ENCODE peak calls at places on chromosomes 12 and 14, in ten cellular contexts. I is EL; P is EH; O is activated naive CD4-positive, alpha-beta T cell; E is HuH-7.5; B is mucosa of descending colon; Y is mesendoderm; S is heart left ventricle; K is kidney tubule cell; Z is hypothalamus. T is an unnamed sample.

GRCh38 chr14:69574266-69574953 is at the start of gene CCDC177:
- DNase-seq in P (peak; percentile 46), S (peak; percentile 34), O (peak; percentile 51), B (peak; percentile 60), E (peak; percentile 83), Y (peak; percentile 75), K (peak; percentile 56), I (peak; percentile 49), Z (no peak), T (no peak)

GRCh38 chr12:70031046-70031445 is 206.0 kb downstream of the MYRFL start:
- DNase-seq in B (no peak), S (no peak), K (no peak), E (no peak), Z (no peak), Y (no peak), P (no peak), I (no peak), O (no peak), T (no peak)

GRCh38 chr14:103456167-103456835 is 66.3 kb downstream of the CKB start:
- DNase-seq in Z (no peak), B (no peak), P (peak; percentile 73), I (peak; percentile 51), K (peak; percentile 25), E (no peak), Y (peak; percentile 75), S (no peak), O (no peak), T (no peak)

GRCh38 chr12:52874573-52875435 is 26.0 kb upstream of the KRT78 start:
- DNase-seq in E (no peak), S (no peak), P (no peak), Z (no peak), Y (no peak), O (no peak), K (no peak), B (no peak), I (peak; percentile 65), T (no peak)

GRCh38 chr12:10956085-10956484 is 17.0 kb upstream of the TAS2R14 start:
- DNase-seq in I (no peak), S (no peak), O (no peak), E (no peak), P (no peak), Y (no peak), K (no peak), Z (no peak), B (no peak), T (no peak)

GRCh38 chr12:3116106-3116898 is 39.1 kb downstream of the TSPAN9 start:
- DNase-seq in P (peak; percentile 39), E (no peak), S (no peak), K (no peak), Z (no peak), I (peak; percentile 36), B (no peak), Y (no peak), O (no peak), T (no peak)

GRCh38 chr14:25953532-25954144 is 644.2 kb downstream of the NOVA1 start:
- DNase-seq in S (no peak), K (peak; percentile 62), Y (no peak), I (no peak), P (no peak), B (no peak), E (no peak), Z (no peak), O (no peak), T (no peak)

GRCh38 chr14:103862393-103862782 is 15.0 kb upstream of the PPP1R13B start:
- DNase-seq in K (no peak), I (peak; percentile 13), Z (no peak), B (peak; percentile 3), P (no peak), E (no peak), Y (peak; percentile 29), O (no peak), S (no peak), T (no peak)

GRCh38 chr14:56000846-56001245 is 117.4 kb upstream of the PELI2 start:
- DNase-seq in Y (no peak), O (no peak), I (no peak), E (no peak), Z (no peak), S (no peak), P (no peak), K (no peak), B (no peak), T (no peak)

GRCh38 chr12:26102954-26103353 is 21.9 kb downstream of the BHLHE41 start:
- DNase-seq in Y (no peak), I (no peak), P (no peak), O (no peak), Z (no peak), B (no peak), K (no peak), E (no peak), S (no peak), T (no peak)

GRCh38 chr14:65411656-65412188 is 808 bp upstream of the FUT8 start:
- DNase-seq in B (peak; percentile 95), S (peak; percentile 97), Y (peak; percentile 96), O (peak; percentile 47), Z (peak; percentile 91), I (peak; percentile 95), P (peak; percentile 95), K (peak; percentile 93), E (peak; percentile 69), T (no peak)

GRCh38 chr14:101335061-101335661 is 226.1 kb upstream of the DIO3 start:
- DNase-seq in E (no peak), O (no peak), P (no peak), B (no peak), Y (no peak), K (no peak), Z (no peak), S (no peak), I (no peak), T (no peak)

GRCh38 chr12:75481774-75482173 is 1.2 kb downstream of the GLIPR1 start:
- DNase-seq in B (no peak), K (peak; percentile 36), O (no peak), Y (no peak), P (peak; percentile 52), Z (no peak), S (no peak), E (no peak), I (peak; percentile 74), T (no peak)

GRCh38 chr12:62736596-62736995 is 198.4 kb downstream of the PPM1H start:
- DNase-seq in K (peak; percentile 46), P (peak; percentile 33), B (no peak), I (peak; percentile 37), E (no peak), Z (no peak), O (no peak), S (no peak), Y (no peak), T (no peak)

GRCh38 chr12:6238875-6239274 is 38.7 kb downstream of the CD9 start:
- DNase-seq in Z (no peak), Y (no peak), P (no peak), S (no peak), B (no peak), O (no peak), I (no peak), K (no peak), E (no peak), T (no peak)

GRCh38 chr14:69882086-69882864 is 3.1 kb downstream of the SMOC1 start:
- DNase-seq in K (no peak), I (no peak), Y (no peak), B (no peak), P (no peak), E (no peak), Z (no peak), O (no peak), S (no peak), T (no peak)

GRCh38 chr14:93028724-93029076 is 87.0 kb downstream of the ITPK1 start:
- DNase-seq in Y (no peak), P (no peak), E (no peak), S (no peak), I (no peak), B (no peak), O (no peak), Z (no peak), K (peak; percentile 58), T (no peak)

GRCh38 chr12:49784756-49785409 is 43.3 kb downstream of the NCKAP5L start:
- DNase-seq in E (no peak), P (peak; percentile 73), Z (no peak), B (no peak), Y (no peak), O (no peak), I (peak; percentile 33), K (no peak), S (no peak), T (no peak)

GRCh38 chr14:84485016-84485415 is 1044.9 kb upstream of the FLRT2 start:
- DNase-seq in I (no peak), K (no peak), P (no peak), Y (no peak), S (no peak), E (no peak), O (no peak), Z (no peak), B (no peak), T (no peak)

GRCh38 chr12:27906127-27906500 is 66.4 kb downstream of the PTHLH start:
- DNase-seq in K (no peak), E (no peak), S (no peak), Y (peak; percentile 70), B (no peak), P (no peak), O (no peak), Z (no peak), I (no peak), T (no peak)

GRCh38 chr14:68694516-68695235 is 98.2 kb downstream of the ZFP36L1 start:
- DNase-seq in Y (no peak), I (peak; percentile 38), O (no peak), B (no peak), K (peak; percentile 36), S (no peak), E (no peak), P (no peak), Z (no peak), T (no peak)

GRCh38 chr12:59937148-59937547 is 341.3 kb downstream of the SLC16A7 start:
- DNase-seq in Y (peak; percentile 21), K (peak; percentile 17), Z (no peak), B (no peak), O (no peak), S (no peak), I (peak; percentile 57), P (peak; percentile 41), E (no peak), T (no peak)

GRCh38 chr14:93892923-93893549 is 34.1 kb upstream of the FAM181A start:
- DNase-seq in O (peak; percentile 68), I (peak; percentile 57), K (peak; percentile 54), B (peak; percentile 59), S (peak; percentile 72), Y (peak; percentile 77), E (peak; percentile 61), Z (peak; percentile 36), P (peak; percentile 56), T (no peak)

T was measured in cortex of kidney.